ENCODE peak calls at places on chromosomes 16 and 17, in seven cellular contexts. A is activated CD8-positive, alpha-beta T cell treated with anti-CD3 and anti-CD28 coated beads, Interleukin-2, amount 10 ng/mL, durations not matched to agents 7 days and 5 days; V is fibroblast of mammary gland; H is smooth muscle cell of the brain vasculature; F is stomach; M is activated CD8-positive, alpha-beta memory T cell treated with anti-CD3 and anti-CD28 coated beads for 1 hour; N is AG08395. X is an unnamed sample.

GRCh38 chr16:16018705-16019104 is 69.3 kb downstream of the ABCC1 start:
- DNase-seq in A (no peak), V (peak; percentile 58), H (no peak), F (no peak), M (no peak), N (no peak), X (no peak)

GRCh38 chr16:84507011-84507982 is 2.8 kb upstream of the MEAK7 start:
- DNase-seq in A (peak; percentile 53), V (no peak), H (no peak), F (no peak), M (no peak), N (peak; percentile 31), X (no peak)

GRCh38 chr17:82229686-82230626 is 1.1 kb downstream of the SLC16A3 start:
- DNase-seq in A (no peak), V (no peak), H (no peak), F (no peak), M (no peak), N (no peak), X (no peak)

GRCh38 chr17:4858880-4859260 is 25.7 kb downstream of the MINK1 start:
- DNase-seq in A (no peak), V (no peak), H (no peak), F (peak; percentile 59), M (no peak), N (peak; percentile 20), X (no peak)

GRCh38 chr16:54165174-54165911 is 121.2 kb downstream of the IRX3 start:
- DNase-seq in A (no peak), V (no peak), H (no peak), F (no peak), M (no peak), N (no peak), X (no peak)

GRCh38 chr16:6709736-6710135 is 622.9 kb upstream of the RBFOX1 start:
- DNase-seq in A (no peak), V (no peak), H (no peak), F (no peak), M (no peak), N (no peak), X (no peak)

GRCh38 chr16:87713469-87714229 is 52.1 kb downstream of the KLHDC4 start:
- DNase-seq in A (peak; percentile 83), V (no peak), H (no peak), F (no peak), M (peak; percentile 16), N (no peak), X (no peak)

GRCh38 chr16:10871157-10871991 is 5.6 kb upstream of the CIITA start:
- DNase-seq in A (peak; percentile 83), V (peak; percentile 88), H (peak; percentile 15), F (peak; percentile 98), M (no peak), N (peak; percentile 91), X (peak; percentile 63)

GRCh38 chr17:1125775-1126120 is 54.0 kb downstream of the ABR start:
- DNase-seq in A (no peak), V (no peak), H (no peak), F (no peak), M (no peak), N (no peak), X (no peak)

GRCh38 chr17:58375811-58376210 is 23.8 kb upstream of the SUPT4H1 start:
- DNase-seq in A (no peak), V (no peak), H (no peak), F (no peak), M (no peak), N (no peak), X (no peak)

GRCh38 chr17:14923981-14924380 is 341.1 kb downstream of the PMP22 start:
- DNase-seq in A (no peak), V (peak; percentile 87), H (no peak), F (no peak), M (no peak), N (no peak), X (no peak)

GRCh38 chr17:82915697-82916027 is 75.8 kb upstream of the ZNF750 start:
- DNase-seq in A (no peak), V (no peak), H (no peak), F (no peak), M (no peak), N (no peak), X (no peak)

GRCh38 chr16:67404740-67405226 is 11.5 kb upstream of the TPPP3 start:
- DNase-seq in A (no peak), V (no peak), H (no peak), F (peak; percentile 88), M (no peak), N (no peak), X (no peak)

GRCh38 chr17:43645765-43646481 is 15.8 kb downstream of the MEOX1 start:
- DNase-seq in A (no peak), V (peak; percentile 33), H (no peak), F (peak; percentile 45), M (no peak), N (peak; percentile 73), X (no peak)

GRCh38 chr17:10156579-10157488 is 41.6 kb downstream of the GAS7 start:
- DNase-seq in A (peak; percentile 52), V (no peak), H (no peak), F (peak; percentile 30), M (no peak), N (peak; percentile 32), X (no peak)

GRCh38 chr16:77290451-77291110 is 91.4 kb downstream of the SYCE1L start:
- DNase-seq in A (no peak), V (peak; percentile 68), H (no peak), F (no peak), M (no peak), N (no peak), X (peak; percentile 11)

GRCh38 chr17:17785407-17785806 is 51.4 kb downstream of the SREBF1 start:
- DNase-seq in A (no peak), V (no peak), H (no peak), F (no peak), M (no peak), N (no peak), X (no peak)

GRCh38 chr17:19738073-19738449 is 10.0 kb downstream of the ALDH3A1 start:
- DNase-seq in A (no peak), V (no peak), H (no peak), F (no peak), M (no peak), N (no peak), X (no peak)

GRCh38 chr16:9061358-9061813 is 30.1 kb upstream of the HAPSTR1 start:
- DNase-seq in A (no peak), V (peak; percentile 61), H (no peak), F (no peak), M (no peak), N (no peak), X (no peak)

GRCh38 chr16:69833357-69833781 is 71.2 kb downstream of the WWP2 start:
- DNase-seq in A (no peak), V (peak; percentile 19), H (no peak), F (no peak), M (no peak), N (no peak), X (no peak)

GRCh38 chr16:54062361-54063346 is 223.9 kb downstream of the IRX3 start:
- DNase-seq in A (no peak), V (no peak), H (no peak), F (no peak), M (no peak), N (no peak), X (no peak)

GRCh38 chr16:52805559-52806168 is 247.0 kb downstream of the CHD9NB start:
- DNase-seq in A (no peak), V (no peak), H (no peak), F (no peak), M (no peak), N (no peak), X (no peak)

GRCh38 chr16:83187404-83187803 is 560.6 kb downstream of the CDH13 start:
- DNase-seq in A (no peak), V (peak; percentile 52), H (peak; percentile 21), F (no peak), M (no peak), N (peak; percentile 79), X (peak; percentile 37)

GRCh38 chr17:14200354-14200753 is 36.3 kb downstream of the CDRT15 start:
- DNase-seq in A (no peak), V (no peak), H (no peak), F (no peak), M (no peak), N (no peak), X (no peak)

GRCh38 chr16:11361751-11362742 is 16.8 kb downstream of the RMI2 start:
- DNase-seq in A (peak; percentile 65), V (peak; percentile 69), H (no peak), F (no peak), M (no peak), N (no peak), X (no peak)

GRCh38 chr17:15999974-16000827 is 577 bp downstream of the TTC19 start:
- DNase-seq in A (peak; percentile 60), V (peak; percentile 33), H (no peak), F (no peak), M (peak; percentile 1), N (peak; percentile 41), X (no peak)

GRCh38 chr16:50627419-50627818 is 53.7 kb downstream of the SNX20 start:
- DNase-seq in A (peak; percentile 51), V (peak; percentile 21), H (no peak), F (peak; percentile 35), M (no peak), N (peak; percentile 68), X (no peak)

GRCh38 chr17:11986939-11987329 is 10.3 kb downstream of the ZNF18 start:
- DNase-seq in A (no peak), V (peak; percentile 67), H (peak; percentile 36), F (no peak), M (no peak), N (peak; percentile 63), X (peak; percentile 12)

GRCh38 chr17:74778960-74779359 is 2.8 kb upstream of the NAT9 start:
- DNase-seq in A (no peak), V (peak; percentile 25), H (no peak), F (no peak), M (no peak), N (no peak), X (no peak)